ENCODE peak calls at places on chromosomes 2 and 18, in five cellular contexts. S, A, O, J and Q are unnamed samples. For H3K27me3, the result is how much of the 10 kb centered on the place peaks cover.

GRCh38 chr2:213995400-213996105 is 415.3 kb upstream of the VWC2L start:
- DNase-seq in O (no peak), J (no peak), A (no peak), S (peak), Q (no peak)

GRCh38 chr18:22439447-22439846 is 21.7 kb upstream of the CTAGE1 start:
- DNase-seq in A (no peak), S (no peak), O (no peak), J (no peak), Q (no peak)

GRCh38 chr18:3995476-3996102 is 459.5 kb downstream of the DLGAP1 start:
- DNase-seq in O (peak), A (peak), J (no peak), S (peak), Q (peak)

GRCh38 chr18:49019446-49020045 is 68.8 kb upstream of the SMAD7 start:
- DNase-seq in A (no peak), O (no peak), S (no peak), J (no peak), Q (no peak)

GRCh38 chr18:12015697-12016062 is 34.4 kb downstream of the IMPA2 start:
- DNase-seq in S (peak), J (peak), O (no peak), A (peak), Q (no peak)

GRCh38 chr2:47033102-47033880 is 117.7 kb upstream of the MCFD2 start:
- DNase-seq in A (no peak), S (no peak), J (no peak), O (no peak), Q (no peak)

GRCh38 chr18:72871091-72871490 is 3.3 kb upstream of the NETO1 start:
- DNase-seq in A (no peak), O (no peak), J (no peak), S (no peak), Q (no peak)

GRCh38 chr2:234444888-234445287 is 52.0 kb downstream of the ARL4C start:
- DNase-seq in J (no peak), O (no peak), S (peak), A (peak), Q (no peak)

GRCh38 chr2:3536682-3537632 is 17.6 kb upstream of the ADI1 start:
- DNase-seq in O (no peak), J (peak), A (peak), S (no peak), Q (no peak)

GRCh38 chr2:156340377-156340776 is 7.9 kb upstream of the NR4A2 start:
- DNase-seq in A (peak), S (no peak), J (no peak), O (no peak), Q (no peak)

GRCh38 chr18:79801641-79802040 is 3.9 kb downstream of the KCNG2 start:
- DNase-seq in S (no peak), J (no peak), A (no peak), O (no peak), Q (no peak)

GRCh38 chr18:3540805-3541548 is 91.0 kb downstream of the TGIF1 start:
- DNase-seq in S (no peak), A (peak), O (no peak), J (no peak), Q (no peak)

GRCh38 chr2:10772201-10772867 is 40.3 kb downstream of the PDIA6 start:
- DNase-seq in S (no peak), A (no peak), J (no peak), O (no peak), Q (no peak)

GRCh38 chr18:48826806-48827205 is 124.0 kb downstream of the SMAD7 start:
- DNase-seq in J (peak), O (no peak), A (no peak), S (no peak), Q (no peak)

GRCh38 chr2:46873632-46874068 is 42.0 kb downstream of the MCFD2 start:
- DNase-seq in O (no peak), S (peak), A (peak), J (peak), Q (no peak)

GRCh38 chr2:37326866-37327634 is 2.4 kb upstream of the PRKD3 start:
- DNase-seq in A (no peak), O (no peak), S (no peak), J (no peak), Q (no peak)

GRCh38 chr2:186125156-186125555 is 360.9 kb upstream of the ZC3H15 start:
- DNase-seq in O (no peak), S (no peak), J (no peak), A (no peak), Q (peak)

GRCh38 chr18:63097198-63097597 is 222.4 kb downstream of the BCL2 start:
- DNase-seq in A (no peak), O (no peak), J (no peak), S (no peak), Q (no peak)

GRCh38 chr18:60649816-60650215 is 277.2 kb upstream of the MC4R start:
- DNase-seq in S (no peak), A (no peak), J (no peak), O (no peak), Q (no peak)

GRCh38 chr2:128729051-128729450 is 410.4 kb upstream of the HS6ST1 start:
- DNase-seq in A (no peak), O (no peak), S (no peak), J (no peak), Q (no peak)

GRCh38 chr18:37395138-37395537 is 170.5 kb downstream of the CELF4 start:
- DNase-seq in S (no peak), A (no peak), J (no peak), O (no peak), Q (no peak)

GRCh38 chr2:157874997-157875719 is 972 bp downstream of the ACVR1 start:
- DNase-seq in O (no peak), S (peak), J (peak), A (peak), Q (no peak)

GRCh38 chr2:218479595-218479994 is 60.7 kb downstream of the VIL1 start:
- DNase-seq in S (no peak), A (no peak), O (no peak), J (no peak), Q (no peak)

GRCh38 chr2:200687938-200688920 is 102.4 kb downstream of the AOX1 start:
- DNase-seq in O (no peak), S (no peak), A (no peak), J (no peak), Q (no peak)

GRCh38 chr2:54876764-54877163 is 153.3 kb downstream of the EML6 start:
- DNase-seq in A (no peak), J (no peak), O (no peak), S (no peak), Q (no peak)

GRCh38 chr2:137706786-137707613 is 257.3 kb upstream of the HNMT start:
- DNase-seq in J (peak), A (no peak), S (no peak), O (no peak), Q (no peak)

GRCh38 chr2:88843651-88844050 is 152.2 kb downstream of the RPIA start:
- DNase-seq in A (no peak), S (no peak), J (no peak), O (no peak), Q (no peak)

GRCh38 chr2:157055660-157056199 is 201.8 kb upstream of the GALNT5 start:
- DNase-seq in O (no peak), J (no peak), S (no peak), A (peak), Q (no peak)

GRCh38 chr2:220452561-220452960 is 825.1 kb downstream of the SLC4A3 start:
- DNase-seq in O (no peak), S (no peak), J (no peak), A (no peak), Q (no peak)

GRCh38 chr2:111626862-111627163 is 257.2 kb downstream of the ANAPC1 start:
- DNase-seq in S (no peak), J (no peak), O (no peak), A (no peak), Q (no peak)

GRCh38 chr2:166197446-166197845 is 69.6 kb upstream of the SCN1A start:
- DNase-seq in J (no peak), O (no peak), S (no peak), A (no peak), Q (no peak)

DNA sequence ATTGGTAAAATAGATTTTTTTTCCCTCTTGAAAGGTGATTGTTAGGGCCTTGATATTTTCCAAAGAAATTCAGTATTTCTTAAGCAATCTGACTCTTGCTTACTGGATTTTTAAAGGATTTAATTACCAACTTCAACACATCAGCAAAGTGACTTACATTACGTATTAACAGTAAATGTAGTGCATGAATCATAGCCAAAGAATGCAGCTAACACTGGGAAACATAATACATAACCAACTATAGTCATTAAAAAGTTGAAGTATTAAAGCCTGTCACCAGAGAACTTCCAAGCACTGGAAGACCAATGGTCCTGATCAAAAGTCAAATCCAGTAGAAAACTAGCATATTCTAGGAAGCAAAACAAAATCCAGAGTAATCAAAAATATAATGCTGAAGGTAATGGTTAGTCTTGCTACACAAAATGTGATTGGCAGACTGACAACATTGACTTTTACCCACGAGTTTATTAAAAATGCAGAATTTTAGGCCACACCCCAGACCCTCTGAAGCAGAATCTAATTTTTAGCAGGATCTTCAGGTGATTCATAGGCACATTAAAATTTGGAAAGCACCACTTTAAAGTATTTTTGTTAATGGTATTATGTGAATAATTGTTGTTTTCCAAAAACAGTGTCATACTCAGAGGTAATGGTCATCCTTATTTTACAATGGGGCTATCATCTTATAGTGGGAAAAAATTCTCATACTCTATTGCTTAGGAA is 31.8 kb upstream of the CAVIN2 start:
- DNase-seq in J (no peak), A (no peak), O (no peak), S (peak), Q (no peak)
- H3K27me3 ChIP-seq in J (under half), A (under half), O (under half), S (under half), Q (under half)

GRCh38 chr2:26578581-26578980 is 62.6 kb downstream of the CIB4 start:
- DNase-seq in J (no peak), S (no peak), O (no peak), A (no peak), Q (no peak)
- H3K27me3 ChIP-seq in J (under half), S (under half), O (under half), A (under half), Q (under half)

DNA sequence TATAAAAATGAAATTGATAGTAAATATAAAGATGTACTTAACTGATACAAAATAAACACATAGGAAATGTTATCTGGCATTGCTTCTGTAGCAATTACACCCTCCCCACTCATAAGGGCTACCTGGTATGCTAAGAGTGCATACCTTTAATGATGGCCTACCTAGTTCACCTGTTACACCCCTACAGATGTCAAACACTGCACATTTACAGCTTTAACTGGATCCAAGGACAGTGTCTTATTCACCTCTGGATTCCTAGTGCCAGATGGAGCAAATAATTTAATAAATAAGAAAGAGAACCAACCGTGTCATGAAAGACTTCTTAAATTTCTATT is 15.3 kb upstream of the SEC11C start:
- DNase-seq in S (no peak), A (no peak), O (no peak), J (no peak), Q (no peak)
- H3K27me3 ChIP-seq in S (under half), A (under half), O (under half), J (under half), Q (under half)

DNA sequence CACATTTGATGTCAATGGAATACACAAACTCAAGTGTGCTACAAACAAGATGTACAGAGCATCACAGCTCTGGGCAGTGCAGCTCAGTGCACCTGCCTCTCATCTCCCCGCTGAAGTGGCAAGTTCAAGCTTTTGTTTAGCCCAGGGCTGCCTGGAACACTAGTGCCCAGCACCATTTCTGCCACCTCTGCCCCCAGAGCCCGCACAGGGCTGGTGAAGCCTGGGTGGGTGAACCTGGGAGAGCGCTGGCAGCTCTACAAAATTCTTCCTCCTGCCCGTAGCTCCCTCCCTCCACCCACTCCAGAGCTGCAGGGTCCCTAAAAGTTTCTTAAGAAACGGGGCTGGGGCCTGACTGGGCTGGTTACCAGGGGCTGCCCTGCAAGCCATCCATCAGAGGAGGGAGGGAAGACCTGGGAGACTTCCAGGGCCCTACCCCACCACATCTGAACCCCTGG is 1.5 kb downstream of the HES6 start:
- DNase-seq in J (peak), O (no peak), S (no peak), A (no peak), Q (no peak)
- H3K27me3 ChIP-seq in J (under half), O (under half), S (under half), A (under half), Q (under half)

DNA sequence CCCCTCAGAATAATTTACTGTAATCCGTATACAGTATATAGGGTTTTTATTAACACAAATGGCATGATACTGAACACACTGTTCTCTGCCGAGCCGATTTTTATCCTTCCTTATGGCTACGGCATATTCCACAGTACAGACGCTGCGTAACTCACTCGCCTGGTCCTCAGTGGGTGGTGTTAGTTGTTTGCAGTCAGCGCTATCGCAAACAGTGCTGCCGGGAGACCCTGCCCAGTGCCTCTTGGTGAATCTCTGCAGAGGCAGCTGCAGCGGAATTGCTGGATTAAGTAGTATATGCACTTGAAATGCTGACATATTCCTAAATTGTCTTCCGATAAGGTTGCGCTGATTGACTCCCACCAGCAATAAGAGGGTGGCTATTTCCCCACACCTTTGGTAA is 73.9 kb downstream of the MARCO start:
- DNase-seq in J (no peak), S (no peak), O (no peak), A (no peak), Q (no peak)
- H3K27me3 ChIP-seq in J (under half), S (under half), O (under half), A (under half), Q (under half)

GRCh38 chr2:222295368-222296041 is 3.3 kb downstream of the PAX3 start:
- DNase-seq in O (no peak), S (no peak), J (no peak), A (no peak), Q (no peak)
- H3K27me3 ChIP-seq in O (under half), S (half or more), J (under half), A (under half), Q (half or more)